ENCODE peak calls at places on chromosome 11, in six cellular contexts. Z is mucosa of descending colon, V is left ventricle myocardium inferior, R is thoracic aorta, Y is vagina, J is tibial artery. A is an unnamed sample.

GRCh38 chr11:108965602-108966001 is 300.7 kb downstream of the DDX10 start:
- DNase-seq in Z (no peak), R (no peak), V (no peak), Y (no peak), J (no peak), A (peak; percentile 88)

GRCh38 chr11:58829736-58830135 is 14.8 kb downstream of the GLYATL2 start:
- DNase-seq in Y (no peak), V (no peak), Z (no peak), R (no peak), J (no peak), A (no peak)

GRCh38 chr11:101049123-101049522 is 80.5 kb downstream of the PGR start:
- DNase-seq in Z (no peak), V (no peak), Y (no peak), R (no peak), J (no peak), A (no peak)

GRCh38 chr11:10539339-10539738 is 1.6 kb downstream of the RNF141 start:
- DNase-seq in J (no peak), Y (no peak), R (no peak), V (no peak), Z (no peak), A (no peak)

GRCh38 chr11:115623021-115623451 is 118.8 kb upstream of the CADM1 start:
- DNase-seq in V (peak; percentile 85), Y (no peak), J (peak; percentile 90), R (peak; percentile 59), Z (peak; percentile 46), A (peak; percentile 95)

GRCh38 chr11:17770048-17770652 is 35.6 kb downstream of the KCNC1 start:
- DNase-seq in Z (peak; percentile 87), Y (no peak), J (no peak), R (no peak), V (no peak), A (peak; percentile 6)

GRCh38 chr11:3015796-3016195 is 23.7 kb upstream of the NAP1L4 start:
- DNase-seq in V (no peak), R (no peak), Z (no peak), J (no peak), Y (no peak), A (no peak)

GRCh38 chr11:47731466-47731865 is 16.3 kb upstream of the AGBL2 start:
- DNase-seq in V (no peak), Y (no peak), J (no peak), Z (no peak), R (no peak), A (no peak)

GRCh38 chr11:76736773-76737495 is 46.2 kb upstream of the TSKU start:
- DNase-seq in Z (no peak), R (no peak), V (no peak), J (no peak), Y (no peak), A (no peak)

GRCh38 chr11:5620606-5621521 is 3.9 kb upstream of the TRIM34 start:
- DNase-seq in J (no peak), V (no peak), Z (peak; percentile 50), R (no peak), Y (no peak), A (peak; percentile 11)

GRCh38 chr11:4991066-4991465 is 3.6 kb upstream of the OR51L1 start:
- DNase-seq in J (no peak), Y (no peak), R (no peak), Z (no peak), V (no peak), A (no peak)

GRCh38 chr11:127451852-127452251 is 451.3 kb upstream of the KIRREL3 start:
- DNase-seq in J (no peak), Y (no peak), R (no peak), Z (no peak), V (peak; percentile 68), A (no peak)

GRCh38 chr11:7654094-7654742 is 19.1 kb downstream of the CYB5R2 start:
- DNase-seq in J (no peak), Z (no peak), V (no peak), R (no peak), Y (no peak), A (no peak)

GRCh38 chr11:121105063-121105480 is 4.0 kb downstream of the TECTA start:
- DNase-seq in Y (no peak), R (no peak), J (peak; percentile 66), V (peak; percentile 35), Z (peak; percentile 21), A (peak; percentile 75)

GRCh38 chr11:86955674-86956522 is 703 bp upstream of the FZD4 start:
- DNase-seq in Z (peak; percentile 81), V (peak; percentile 90), Y (no peak), J (peak; percentile 94), R (peak; percentile 38), A (peak; percentile 89)

GRCh38 chr11:67285541-67286498 is 3.3 kb upstream of the ANKRD13D start:
- DNase-seq in V (peak; percentile 20), R (no peak), J (no peak), Z (no peak), Y (no peak), A (no peak)

GRCh38 chr11:78069465-78069864 is 5.8 kb downstream of the THRSP start:
- DNase-seq in J (no peak), Y (no peak), Z (peak; percentile 25), R (no peak), V (no peak), A (peak; percentile 24)

GRCh38 chr11:65868076-65868667 is 4.4 kb downstream of the EFEMP2 start:
- DNase-seq in R (no peak), Y (no peak), J (peak; percentile 69), V (peak; percentile 18), Z (no peak), A (no peak)

GRCh38 chr11:112355726-112356125 is 95.1 kb upstream of the PLET1 start:
- DNase-seq in Y (no peak), J (no peak), Z (peak; percentile 30), V (no peak), R (no peak), A (peak; percentile 39)

GRCh38 chr11:102263604-102264003 is 53.7 kb upstream of the BIRC3 start:
- DNase-seq in Z (no peak), J (no peak), V (no peak), R (no peak), Y (no peak), A (no peak)

GRCh38 chr11:76891285-76891684 is 30.6 kb downstream of the ACER3 start:
- DNase-seq in V (no peak), Y (no peak), R (no peak), Z (no peak), J (no peak), A (no peak)

GRCh38 chr11:70650075-70650909 is 252.0 kb downstream of the CTTN start:
- DNase-seq in Y (no peak), R (no peak), Z (peak; percentile 89), V (peak; percentile 50), J (peak; percentile 61), A (peak; percentile 94)

GRCh38 chr11:134126197-134126822 is 57.4 kb downstream of the JAM3 start:
- DNase-seq in V (no peak), Y (no peak), R (no peak), Z (no peak), J (no peak), A (peak; percentile 52)

DNA sequence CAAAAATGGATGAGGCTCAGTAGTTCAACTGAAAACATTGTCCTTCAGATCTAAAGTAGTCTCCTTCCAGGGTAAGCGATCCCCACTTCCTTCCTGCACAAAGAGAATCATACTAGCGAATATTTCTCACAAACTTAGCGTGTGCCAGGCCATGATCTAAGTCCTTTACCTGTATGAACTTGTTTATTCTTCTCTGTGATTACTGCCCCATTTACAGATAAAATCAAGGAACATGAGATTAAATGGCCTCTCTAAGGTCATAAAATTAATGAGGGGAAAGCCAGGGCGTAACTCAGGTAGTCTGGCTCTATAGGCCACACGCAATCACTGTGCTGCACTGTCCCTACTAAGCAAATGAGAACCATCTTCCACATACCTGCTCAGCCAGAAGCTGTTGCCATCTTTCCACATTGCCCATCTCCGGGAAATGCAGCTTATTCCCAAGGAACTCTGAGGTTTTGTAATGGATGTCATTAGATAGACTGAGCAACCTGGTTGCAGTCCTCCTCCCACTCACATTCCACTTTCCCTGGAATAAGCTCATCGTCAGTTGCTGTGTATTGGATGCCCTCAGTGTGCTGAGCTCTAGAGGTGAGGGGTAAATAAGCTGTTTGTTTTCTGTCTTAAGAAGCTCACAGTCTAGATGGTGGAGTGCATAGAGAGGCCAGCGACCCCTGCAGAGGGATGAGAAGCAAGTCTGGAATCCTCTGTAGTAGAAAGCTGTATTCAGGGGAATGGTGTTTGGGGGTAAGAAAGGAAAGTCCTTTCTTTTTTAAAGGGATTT is 146.3 kb downstream of the SNX19 start:
- DNase-seq in Y (no peak), V (no peak), J (no peak), Z (no peak), R (no peak), A (no peak)
- TF ChIP-seq CTCF in Y (no peak), V (no peak), J (no peak), Z (no peak), R (no peak), A (no peak)

GRCh38 chr11:123690490-123690889 is 36.1 kb upstream of the SCN3B start:
- DNase-seq in Z (no peak), V (no peak), R (no peak), J (no peak), Y (no peak), A (no peak)
- H3K4me1 ChIP-seq in Z (no peaks in the 10 kb centered on the region), V (no peaks in the 10 kb centered on the region), R (no peaks in the 10 kb centered on the region), J (no peaks in the 10 kb centered on the region), Y (no peaks in the 10 kb centered on the region), A (no peaks in the 10 kb centered on the region)

GRCh38 chr11:106280041-106280440 is 202.6 kb downstream of the AASDHPPT start:
- DNase-seq in Z (no peak), J (no peak), V (no peak), R (no peak), Y (no peak), A (no peak)

GRCh38 chr11:106278391-106278790 is 200.9 kb downstream of the AASDHPPT start:
- DNase-seq in J (no peak), Y (no peak), V (no peak), R (no peak), Z (no peak), A (peak; percentile 91)

GRCh38 chr11:106275151-106275550 is 197.7 kb downstream of the AASDHPPT start:
- DNase-seq in Z (no peak), V (no peak), Y (no peak), J (no peak), R (no peak), A (peak; percentile 54)

GRCh38 chr11:106276126-106276525 is 198.7 kb downstream of the AASDHPPT start:
- DNase-seq in Z (no peak), Y (no peak), V (no peak), R (no peak), J (no peak), A (no peak)

GRCh38 chr11:106276859-106277436 is 199.5 kb downstream of the AASDHPPT start:
- DNase-seq in V (no peak), Y (no peak), R (no peak), Z (no peak), J (no peak), A (peak; percentile 55)
- TF ChIP-seq CTCF in V (no peak), Y (no peak), R (no peak), Z (no peak), J (no peak), A (peak; percentile 42)

GRCh38 chr11:128733440-128734115 is 39.7 kb downstream of the FLI1 start:
- DNase-seq in Y (no peak), V (no peak), Z (no peak), R (no peak), J (no peak), A (no peak)
- H3K4me1 ChIP-seq in Y (peaks cover 16% of the 10 kb centered on the region), V (peaks cover 96% of the 10 kb centered on the region), Z (peaks cover 10% of the 10 kb centered on the region), R (peaks cover 9% of the 10 kb centered on the region), J (no peaks in the 10 kb centered on the region), A (peaks cover 6% of the 10 kb centered on the region)

A was measured in cardiac muscle cell.